ENCODE peak calls at places on chromosomes 2 and 18, in seven cellular contexts. X is GM12891, N is A549, Z is esophagus muscularis mucosa, J is H1, O is stomach, W is breast epithelium. P is an unnamed sample.

GRCh38 chr18:35050638-35051287 is 9.6 kb downstream of the MAPRE2 start:
- DNase-seq in X (no peak), N (no peak), Z (no peak), J (no peak), O (no peak), W (no peak), P (no peak)

GRCh38 chr2:109615637-109616144 is 1.5 kb downstream of the SOWAHC start:
- DNase-seq in X (no peak), N (peak; percentile 47), Z (no peak), J (peak; percentile 65), O (no peak), W (no peak), P (no peak)

GRCh38 chr2:47226124-47227040 is 71.3 kb upstream of the STPG4 start:
- DNase-seq in X (no peak), N (no peak), Z (no peak), J (no peak), O (no peak), W (no peak), P (no peak)

GRCh38 chr2:88658318-88658717 is 31.1 kb upstream of the EIF2AK3 start:
- DNase-seq in X (no peak), N (no peak), Z (no peak), J (no peak), O (no peak), W (no peak), P (no peak)

GRCh38 chr2:210199186-210199765 is 26.0 kb downstream of the ACADL start:
- DNase-seq in X (no peak), N (peak; percentile 25), Z (no peak), J (no peak), O (no peak), W (no peak), P (no peak)

GRCh38 chr2:75680402-75680801 is 30.3 kb downstream of the GCFC2 start:
- DNase-seq in X (no peak), N (no peak), Z (no peak), J (no peak), O (no peak), W (no peak), P (no peak)

GRCh38 chr18:79617521-79618500 is 61.8 kb upstream of the CTDP1 start:
- DNase-seq in X (no peak), N (no peak), Z (no peak), J (peak; percentile 77), O (no peak), W (no peak), P (no peak)

GRCh38 chr18:31978616-31979015 is 35.7 kb upstream of the TRAPPC8 start:
- DNase-seq in X (no peak), N (no peak), Z (no peak), J (no peak), O (no peak), W (no peak), P (no peak)

GRCh38 chr2:119436993-119437772 is 5.5 kb downstream of the TMEM37 start:
- DNase-seq in X (no peak), N (no peak), Z (no peak), J (no peak), O (no peak), W (no peak), P (no peak)

GRCh38 chr2:28601612-28602011 is 105.8 kb downstream of the PLB1 start:
- DNase-seq in X (no peak), N (no peak), Z (no peak), J (no peak), O (no peak), W (no peak), P (no peak)

GRCh38 chr18:73043231-73044000 is 175.6 kb upstream of the NETO1 start:
- DNase-seq in X (no peak), N (no peak), Z (no peak), J (no peak), O (no peak), W (no peak), P (no peak)

GRCh38 chr2:241577413-241578122 is 19.0 kb downstream of the BOK start:
- DNase-seq in X (no peak), N (no peak), Z (no peak), J (no peak), O (no peak), W (no peak), P (no peak)

GRCh38 chr2:184611221-184612085 is 13.1 kb downstream of the ZNF804A start:
- DNase-seq in X (no peak), N (no peak), Z (no peak), J (no peak), O (no peak), W (no peak), P (no peak)

GRCh38 chr2:136247204-136247990 is 129.4 kb upstream of the CXCR4 start:
- DNase-seq in X (no peak), N (no peak), Z (peak; percentile 90), J (no peak), O (no peak), W (no peak), P (no peak)

GRCh38 chr2:216754812-216755211 is 59.5 kb upstream of the IGFBP5 start:
- DNase-seq in X (no peak), N (no peak), Z (no peak), J (no peak), O (no peak), W (no peak), P (no peak)

GRCh38 chr2:241584446-241584845 is 25.9 kb downstream of the BOK start:
- DNase-seq in X (no peak), N (peak; percentile 70), Z (no peak), J (no peak), O (no peak), W (no peak), P (no peak)

GRCh38 chr2:241036964-241037421 is 38.6 kb downstream of the SNED1 start:
- DNase-seq in X (no peak), N (no peak), Z (peak; percentile 77), J (no peak), O (no peak), W (peak; percentile 12), P (no peak)

GRCh38 chr2:41922177-41922576 is 125.6 kb upstream of the PKDCC start:
- DNase-seq in X (no peak), N (peak; percentile 89), Z (no peak), J (no peak), O (no peak), W (no peak), P (no peak)

GRCh38 chr2:15169326-15170038 is 391.7 kb downstream of the NBAS start:
- DNase-seq in X (no peak), N (peak; percentile 59), Z (no peak), J (no peak), O (no peak), W (no peak), P (no peak)

GRCh38 chr2:141946016-141946415 is 184.8 kb downstream of the LRP1B start:
- DNase-seq in X (no peak), N (no peak), Z (no peak), J (no peak), O (no peak), W (no peak), P (no peak)

GRCh38 chr18:7592305-7593071 is 25.4 kb downstream of the PTPRM start:
- DNase-seq in X (no peak), N (no peak), Z (peak; percentile 39), J (peak; percentile 55), O (no peak), W (no peak), P (no peak)

GRCh38 chr2:46382331-46383112 is 85.3 kb downstream of the EPAS1 start:
- DNase-seq in X (no peak), N (no peak), Z (no peak), J (no peak), O (no peak), W (no peak), P (no peak)

GRCh38 chr18:9095297-9096012 is 7.0 kb upstream of the NDUFV2 start:
- DNase-seq in X (no peak), N (peak; percentile 13), Z (no peak), J (no peak), O (no peak), W (no peak), P (no peak)

GRCh38 chr2:110114801-110115200 is 821 bp downstream of the MALL start:
- DNase-seq in X (no peak), N (peak; percentile 60), Z (peak; percentile 47), J (no peak), O (no peak), W (no peak), P (no peak)

GRCh38 chr18:30684825-30685481 is 357.6 kb downstream of the DSC3 start:
- DNase-seq in X (no peak), N (no peak), Z (no peak), J (no peak), O (no peak), W (no peak), P (no peak)

GRCh38 chr2:26033769-26034596 is at the start of gene RAB10:
- DNase-seq in X (peak; percentile 96), N (peak; percentile 100), Z (peak; percentile 99), J (peak; percentile 99), O (peak; percentile 100), W (peak; percentile 98), P (peak; percentile 98)
- TF ChIP-seq POLR2A in X (peak; percentile 96), N (peak; percentile 97), Z (peak; percentile 96), J (peak; percentile 92), O (peak; percentile 98), W (peak; percentile 75), P (peak; percentile 92)

GRCh38 chr2:121519153-121519552 is 11.5 kb upstream of the RNU4ATAC start:
- DNase-seq in X (no peak), N (no peak), Z (no peak), J (no peak), O (no peak), W (no peak), P (no peak)
- TF ChIP-seq POLR2A in X (no peak), N (no peak), Z (no peak), J (no peak), O (no peak), W (no peak), P (no peak)

GRCh38 chr2:105365176-105365575 is 27.8 kb downstream of the C2orf49 start:
- DNase-seq in X (no peak), N (no peak), Z (no peak), J (no peak), O (no peak), W (no peak), P (no peak)

GRCh38 chr2:105364436-105365139 is 27.2 kb downstream of the C2orf49 start:
- DNase-seq in X (no peak), N (no peak), Z (peak; percentile 82), J (no peak), O (no peak), W (no peak), P (no peak)

GRCh38 chr2:105361132-105361889 is 24.0 kb downstream of the C2orf49 start:
- DNase-seq in X (no peak), N (no peak), Z (no peak), J (no peak), O (no peak), W (no peak), P (no peak)

GRCh38 chr2:105358593-105358992 is 21.3 kb downstream of the C2orf49 start:
- DNase-seq in X (no peak), N (no peak), Z (no peak), J (no peak), O (no peak), W (no peak), P (no peak)

DNA sequence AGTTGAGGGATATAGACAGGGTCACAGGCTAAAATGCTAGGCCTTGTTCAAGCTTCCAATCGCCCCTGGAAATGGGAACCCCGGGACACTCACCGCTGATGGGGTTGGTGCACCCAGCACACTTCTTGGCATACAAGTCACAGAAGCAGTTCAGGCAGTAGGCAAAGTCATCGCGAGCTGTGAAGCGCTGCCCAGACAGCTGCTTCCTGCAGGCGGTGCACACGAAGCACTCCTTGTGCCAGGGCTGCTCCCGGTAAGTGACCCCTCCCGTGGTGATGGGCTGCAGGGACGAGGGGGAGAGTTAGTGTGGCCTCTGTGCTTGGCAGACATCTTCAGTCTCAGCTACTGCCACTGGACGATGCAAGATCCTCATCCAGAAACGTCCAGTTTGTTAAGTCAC is 25.9 kb downstream of the C2orf49 start:
- DNase-seq in X (no peak), N (no peak), Z (no peak), J (no peak), O (no peak), W (no peak), P (no peak)
- TF ChIP-seq POLR2A in X (no peak), N (no peak), Z (no peak), J (no peak), O (no peak), W (no peak), P (no peak)

GRCh38 chr2:232633413-232634318 is at the start of gene EFHD1:
- DNase-seq in X (peak; percentile 65), N (peak; percentile 73), Z (no peak), J (peak; percentile 88), O (peak; percentile 75), W (peak; percentile 60), P (peak; percentile 90)
- TF ChIP-seq POLR2A in X (no peak), N (peak; percentile 20), Z (no peak), J (no peak), O (no peak), W (peak; percentile 43), P (no peak)

P was measured in suprapubic skin.